ENCODE peak calls at places on chromosomes 11 and 22, in four cellular contexts. One of them, this sample, is unnamed.
A peak's percentile ranks its signal among the peaks of the same experiment; 100 is the strongest.

GRCh38 chr11:126277780-126278179 is 5.1 kb upstream of the TIRAP start:
- DNase-seq in cardiac muscle cell: no peak
- DNase-seq in vagina: no peak
- DNase-seq in naive thymus-derived CD4-positive, alpha-beta T cell: no peak
- DNase-seq in this sample: no peak

GRCh38 chr22:37329239-37330140 is 47.2 kb downstream of the CYTH4 start:
- DNase-seq in cardiac muscle cell: no peak
- DNase-seq in naive thymus-derived CD4-positive, alpha-beta T cell: no peak
- DNase-seq in vagina: no peak
- DNase-seq in this sample: no peak

GRCh38 chr11:44515085-44515484 is 50.4 kb upstream of the CD82 start:
- DNase-seq in cardiac muscle cell: no peak
- DNase-seq in vagina: no peak
- DNase-seq in naive thymus-derived CD4-positive, alpha-beta T cell: no peak
- DNase-seq in this sample: no peak

GRCh38 chr11:1302461-1303073 is 6.9 kb downstream of the TOLLIP start:
- DNase-seq in vagina: peak; percentile 64
- DNase-seq in cardiac muscle cell: no peak
- DNase-seq in naive thymus-derived CD4-positive, alpha-beta T cell: no peak
- DNase-seq in this sample: no peak

GRCh38 chr11:45079943-45080719 is 66.3 kb upstream of the PRDM11 start:
- DNase-seq in cardiac muscle cell: no peak
- DNase-seq in naive thymus-derived CD4-positive, alpha-beta T cell: peak; percentile 68
- DNase-seq in vagina: no peak
- DNase-seq in this sample: peak; percentile 69

GRCh38 chr11:77113382-77114088 is 10.9 kb downstream of the OMP start:
- DNase-seq in vagina: no peak
- DNase-seq in naive thymus-derived CD4-positive, alpha-beta T cell: no peak
- DNase-seq in cardiac muscle cell: peak; percentile 61
- DNase-seq in this sample: no peak

GRCh38 chr22:50687829-50688228 is 15.2 kb downstream of the SHANK3 start:
- DNase-seq in naive thymus-derived CD4-positive, alpha-beta T cell: no peak
- DNase-seq in cardiac muscle cell: no peak
- DNase-seq in vagina: no peak
- DNase-seq in this sample: no peak

GRCh38 chr22:44102856-44103255 is 77.9 kb upstream of the PARVG start:
- DNase-seq in naive thymus-derived CD4-positive, alpha-beta T cell: no peak
- DNase-seq in vagina: no peak
- DNase-seq in cardiac muscle cell: no peak
- DNase-seq in this sample: no peak

GRCh38 chr22:49815641-49816071 is 12.0 kb downstream of the BRD1 start:
- DNase-seq in naive thymus-derived CD4-positive, alpha-beta T cell: no peak
- DNase-seq in vagina: no peak
- DNase-seq in cardiac muscle cell: no peak
- DNase-seq in this sample: no peak

GRCh38 chr11:69326622-69327219 is 32.8 kb downstream of the MYEOV start:
- DNase-seq in naive thymus-derived CD4-positive, alpha-beta T cell: no peak
- DNase-seq in cardiac muscle cell: no peak
- DNase-seq in vagina: peak; percentile 11
- DNase-seq in this sample: no peak

GRCh38 chr22:28021998-28022660 is 103.1 kb upstream of the PITPNB start:
- DNase-seq in naive thymus-derived CD4-positive, alpha-beta T cell: no peak
- DNase-seq in cardiac muscle cell: no peak
- DNase-seq in vagina: no peak
- DNase-seq in this sample: no peak

GRCh38 chr11:118887219-118887618 is 3.5 kb downstream of the CXCR5 start:
- DNase-seq in naive thymus-derived CD4-positive, alpha-beta T cell: no peak
- DNase-seq in vagina: no peak
- DNase-seq in cardiac muscle cell: no peak
- DNase-seq in this sample: no peak

GRCh38 chr11:122563761-122564160 is 91.8 kb upstream of the UBASH3B start:
- DNase-seq in naive thymus-derived CD4-positive, alpha-beta T cell: no peak
- DNase-seq in cardiac muscle cell: no peak
- DNase-seq in vagina: no peak
- DNase-seq in this sample: no peak

GRCh38 chr22:43867839-43868652 is 5.7 kb upstream of the SULT4A1 start:
- DNase-seq in vagina: no peak
- DNase-seq in cardiac muscle cell: peak; percentile 90
- DNase-seq in naive thymus-derived CD4-positive, alpha-beta T cell: peak; percentile 12
- DNase-seq in this sample: no peak

GRCh38 chr11:127052420-127052819 is 51.9 kb upstream of the KIRREL3 start:
- DNase-seq in cardiac muscle cell: no peak
- DNase-seq in naive thymus-derived CD4-positive, alpha-beta T cell: no peak
- DNase-seq in vagina: no peak
- DNase-seq in this sample: no peak

GRCh38 chr11:109033627-109034340 is 368.9 kb downstream of the DDX10 start:
- DNase-seq in cardiac muscle cell: no peak
- DNase-seq in vagina: no peak
- DNase-seq in naive thymus-derived CD4-positive, alpha-beta T cell: no peak
- DNase-seq in this sample: no peak

GRCh38 chr11:26753738-26754504 is 32.1 kb upstream of the SLC5A12 start:
- DNase-seq in cardiac muscle cell: peak; percentile 79
- DNase-seq in vagina: no peak
- DNase-seq in naive thymus-derived CD4-positive, alpha-beta T cell: no peak
- DNase-seq in this sample: no peak

GRCh38 chr11:117316197-117316961 is at the start of gene BACE1:
- DNase-seq in vagina: no peak
- DNase-seq in naive thymus-derived CD4-positive, alpha-beta T cell: peak; percentile 13
- DNase-seq in cardiac muscle cell: peak; percentile 93
- DNase-seq in this sample: no peak

GRCh38 chr11:80727315-80727714 is 1286.5 kb upstream of the TENM4 start:
- DNase-seq in cardiac muscle cell: peak; percentile 33
- DNase-seq in vagina: no peak
- DNase-seq in naive thymus-derived CD4-positive, alpha-beta T cell: no peak
- DNase-seq in this sample: no peak

GRCh38 chr22:41285441-41285819 is 557 bp downstream of the RANGAP1 start:
- DNase-seq in cardiac muscle cell: peak; percentile 67
- DNase-seq in vagina: no peak
- DNase-seq in naive thymus-derived CD4-positive, alpha-beta T cell: peak; percentile 84
- DNase-seq in this sample: peak; percentile 84

GRCh38 chr11:46387456-46387855 is 4.1 kb downstream of the CHRM4 start:
- DNase-seq in cardiac muscle cell: no peak
- DNase-seq in vagina: no peak
- DNase-seq in naive thymus-derived CD4-positive, alpha-beta T cell: no peak
- DNase-seq in this sample: no peak

GRCh38 chr11:106306942-106307341 is 229.5 kb downstream of the AASDHPPT start:
- DNase-seq in cardiac muscle cell: no peak
- DNase-seq in naive thymus-derived CD4-positive, alpha-beta T cell: no peak
- DNase-seq in vagina: no peak
- DNase-seq in this sample: no peak

GRCh38 chr11:36149538-36150242 is 139.5 kb downstream of the COMMD9 start:
- DNase-seq in naive thymus-derived CD4-positive, alpha-beta T cell: no peak
- DNase-seq in cardiac muscle cell: peak; percentile 12
- DNase-seq in vagina: peak; percentile 91
- DNase-seq in this sample: no peak

GRCh38 chr11:4044971-4045646 is 49.5 kb upstream of the RRM1 start:
- DNase-seq in cardiac muscle cell: no peak
- DNase-seq in naive thymus-derived CD4-positive, alpha-beta T cell: no peak
- DNase-seq in vagina: no peak
- DNase-seq in this sample: no peak

GRCh38 chr11:2704356-2704755 is 4.6 kb upstream of the KCNQ1OT1 start:
- DNase-seq in naive thymus-derived CD4-positive, alpha-beta T cell: no peak
- DNase-seq in cardiac muscle cell: no peak
- DNase-seq in vagina: no peak
- DNase-seq in this sample: no peak

GRCh38 chr11:58765078-58765477 is 33.3 kb upstream of the GLYAT start:
- DNase-seq in cardiac muscle cell: no peak
- DNase-seq in vagina: no peak
- DNase-seq in naive thymus-derived CD4-positive, alpha-beta T cell: no peak
- DNase-seq in this sample: no peak

GRCh38 chr11:33021937-33022336 is 6.3 kb downstream of the DEPDC7 start:
- DNase-seq in vagina: no peak
- DNase-seq in naive thymus-derived CD4-positive, alpha-beta T cell: peak; percentile 23
- DNase-seq in cardiac muscle cell: no peak
- DNase-seq in this sample: no peak

GRCh38 chr11:93623179-93623578 is 38.3 kb upstream of the CEP295 start:
- DNase-seq in naive thymus-derived CD4-positive, alpha-beta T cell: no peak
- DNase-seq in vagina: no peak
- DNase-seq in cardiac muscle cell: peak; percentile 42
- DNase-seq in this sample: no peak

DNA sequence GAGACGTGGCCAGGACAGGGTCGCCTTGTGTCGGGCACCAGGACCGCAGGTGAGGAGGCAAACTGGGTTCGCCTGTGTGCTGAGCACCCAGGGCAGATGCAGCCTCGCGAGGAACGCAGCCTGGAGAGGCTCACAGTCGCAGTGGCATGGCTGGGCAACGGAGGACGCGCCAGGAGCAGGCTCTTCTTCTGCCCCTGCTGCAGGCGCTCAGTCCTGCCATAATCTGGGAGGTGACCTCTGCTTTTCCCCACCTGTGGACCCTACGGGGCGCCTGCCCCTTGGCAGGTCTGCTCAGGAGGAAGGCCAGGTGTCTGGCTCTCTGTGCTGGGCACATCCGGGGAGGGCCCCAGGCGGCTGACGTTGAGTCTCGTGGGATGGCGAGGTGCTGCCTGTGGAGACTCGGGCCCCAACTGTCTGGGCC is 1136.2 kb downstream of the BRD1 start:
- DNase-seq in cardiac muscle cell: no peak
- DNase-seq in vagina: no peak
- DNase-seq in naive thymus-derived CD4-positive, alpha-beta T cell: no peak
- DNase-seq in this sample: no peak
- H3K27ac ChIP-seq in cardiac muscle cell: no peak overlapping the region
- H3K27ac ChIP-seq in vagina: no peak overlapping the region
- H3K27ac ChIP-seq in naive thymus-derived CD4-positive, alpha-beta T cell: no peak overlapping the region
- H3K27ac ChIP-seq in this sample: no peak overlapping the region

DNA sequence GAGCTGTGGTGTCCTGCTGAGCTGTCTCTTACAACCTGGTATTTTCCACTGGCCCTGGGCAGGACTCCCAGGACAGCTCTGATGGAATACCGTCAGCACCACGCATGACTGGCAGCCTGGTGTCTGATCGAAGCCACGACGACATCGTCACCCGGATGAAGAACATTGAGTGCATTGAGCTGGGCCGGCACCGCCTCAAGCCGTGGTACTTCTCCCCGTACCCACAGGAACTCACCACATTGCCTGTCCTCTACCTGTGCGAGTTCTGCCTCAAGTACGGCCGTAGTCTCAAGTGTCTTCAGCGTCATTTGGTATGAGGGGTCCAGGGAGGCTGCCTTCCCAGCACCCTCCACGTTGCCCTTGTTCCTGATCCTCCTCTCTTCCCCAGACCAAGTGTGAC is 2.4 kb downstream of the KAT5 start:
- DNase-seq in cardiac muscle cell: no peak
- DNase-seq in vagina: no peak
- DNase-seq in naive thymus-derived CD4-positive, alpha-beta T cell: no peak
- DNase-seq in this sample: no peak
- H3K27ac ChIP-seq in cardiac muscle cell: no peak overlapping the region
- H3K27ac ChIP-seq in vagina: no peak overlapping the region
- H3K27ac ChIP-seq in naive thymus-derived CD4-positive, alpha-beta T cell: no peak overlapping the region
- H3K27ac ChIP-seq in this sample: no peak overlapping the region

DNA sequence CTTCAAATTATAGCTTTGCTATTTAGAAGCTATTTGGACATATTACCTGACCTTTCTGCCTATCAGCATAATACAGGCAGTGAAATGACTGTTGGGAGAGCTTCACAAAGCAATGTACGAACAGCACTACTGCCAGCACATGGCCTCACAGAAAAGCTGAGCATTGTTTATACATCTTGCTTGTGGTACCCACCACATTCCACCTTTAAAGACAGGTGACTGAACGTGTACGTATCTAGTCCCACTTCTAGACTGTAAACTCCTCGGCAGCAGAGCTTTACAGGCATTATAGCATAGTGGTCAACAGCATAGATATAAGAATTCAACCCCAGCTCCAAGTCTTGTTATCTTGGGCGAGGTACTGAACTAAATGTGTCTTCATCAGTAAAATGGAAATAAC is 1.6 kb downstream of the JOSD1 start:
- DNase-seq in cardiac muscle cell: no peak
- DNase-seq in vagina: no peak
- DNase-seq in naive thymus-derived CD4-positive, alpha-beta T cell: peak; percentile 16
- DNase-seq in this sample: no peak
- H3K27ac ChIP-seq in cardiac muscle cell: no peak overlapping the region
- H3K27ac ChIP-seq in vagina: peak overlapping the region; percentile 98
- H3K27ac ChIP-seq in naive thymus-derived CD4-positive, alpha-beta T cell: peak overlapping the region; percentile 100
- H3K27ac ChIP-seq in this sample: peak overlapping the region; percentile 98

GRCh38 chr11:11972942-11973341 is 35.5 kb downstream of the DKK3 start:
- DNase-seq in cardiac muscle cell: no peak
- DNase-seq in naive thymus-derived CD4-positive, alpha-beta T cell: no peak
- DNase-seq in vagina: peak; percentile 78
- DNase-seq in this sample: no peak
- H3K27ac ChIP-seq in cardiac muscle cell: peak overlapping the region; percentile 92
- H3K27ac ChIP-seq in naive thymus-derived CD4-positive, alpha-beta T cell: no peak overlapping the region
- H3K27ac ChIP-seq in vagina: peak overlapping the region; percentile 81
- H3K27ac ChIP-seq in this sample: no peak overlapping the region

GRCh38 chr11:63534895-63535461 is 1.6 kb upstream of the PLAAT4 start:
- DNase-seq in naive thymus-derived CD4-positive, alpha-beta T cell: no peak
- DNase-seq in cardiac muscle cell: no peak
- DNase-seq in vagina: no peak
- DNase-seq in this sample: no peak

GRCh38 chr11:63536669-63537292 is at the start of gene PLAAT4:
- DNase-seq in vagina: no peak
- DNase-seq in cardiac muscle cell: no peak
- DNase-seq in naive thymus-derived CD4-positive, alpha-beta T cell: peak; percentile 64
- DNase-seq in this sample: peak; percentile 31

GRCh38 chr11:63534076-63534475 is 2.5 kb upstream of the PLAAT4 start:
- DNase-seq in vagina: no peak
- DNase-seq in naive thymus-derived CD4-positive, alpha-beta T cell: no peak
- DNase-seq in cardiac muscle cell: no peak
- DNase-seq in this sample: no peak

GRCh38 chr11:63535734-63536133 is 874 bp upstream of the PLAAT4 start:
- DNase-seq in cardiac muscle cell: no peak
- DNase-seq in naive thymus-derived CD4-positive, alpha-beta T cell: no peak
- DNase-seq in vagina: no peak
- DNase-seq in this sample: no peak

GRCh38 chr11:63537293-63538101 is 889 bp downstream of the PLAAT4 start:
- DNase-seq in cardiac muscle cell: no peak
- DNase-seq in naive thymus-derived CD4-positive, alpha-beta T cell: no peak
- DNase-seq in vagina: no peak
- DNase-seq in this sample: no peak
- H3K27ac ChIP-seq in cardiac muscle cell: no peak overlapping the region
- H3K27ac ChIP-seq in naive thymus-derived CD4-positive, alpha-beta T cell: peak overlapping the region; percentile 82
- H3K27ac ChIP-seq in vagina: peak overlapping the region; percentile 84
- H3K27ac ChIP-seq in this sample: peak overlapping the region; percentile 69

DNA sequence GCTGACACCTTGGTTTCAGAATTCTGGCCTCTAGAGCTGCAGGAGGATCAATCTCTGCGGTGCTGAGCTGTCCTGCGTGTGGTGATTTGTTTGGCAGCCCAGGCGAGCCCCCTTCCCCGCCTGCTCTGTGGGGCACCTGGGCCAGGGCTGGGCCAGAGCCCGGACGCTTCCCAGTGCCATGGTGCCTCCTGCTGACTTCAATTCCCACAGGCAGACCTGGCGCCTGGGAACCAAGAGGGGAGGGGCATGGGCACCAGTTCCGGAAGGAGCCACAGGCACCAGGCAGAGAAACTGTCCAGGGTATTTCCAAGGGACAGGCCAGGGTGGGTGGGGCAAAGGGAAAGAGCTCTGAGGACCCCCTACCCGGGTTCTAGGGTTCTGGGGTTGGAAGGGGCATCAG is 197.8 kb downstream of the CTTN start:
- DNase-seq in cardiac muscle cell: no peak
- DNase-seq in vagina: no peak
- DNase-seq in naive thymus-derived CD4-positive, alpha-beta T cell: no peak
- DNase-seq in this sample: no peak
- H3K27ac ChIP-seq in cardiac muscle cell: no peak overlapping the region
- H3K27ac ChIP-seq in vagina: no peak overlapping the region
- H3K27ac ChIP-seq in naive thymus-derived CD4-positive, alpha-beta T cell: no peak overlapping the region
- H3K27ac ChIP-seq in this sample: no peak overlapping the region

GRCh38 chr22:25083414-25084166 is 116.1 kb upstream of the CRYBB3 start:
- DNase-seq in vagina: no peak
- DNase-seq in cardiac muscle cell: no peak
- DNase-seq in naive thymus-derived CD4-positive, alpha-beta T cell: no peak
- DNase-seq in this sample: no peak
- H3K27ac ChIP-seq in vagina: no peak overlapping the region
- H3K27ac ChIP-seq in cardiac muscle cell: no peak overlapping the region
- H3K27ac ChIP-seq in naive thymus-derived CD4-positive, alpha-beta T cell: no peak overlapping the region
- H3K27ac ChIP-seq in this sample: no peak overlapping the region